ENCODE peak calls at places on chromosomes 11 and 22, in seven cellular contexts. One of them, this sample, is unnamed. For H3K9me3, the result is how much of the 10 kb centered on the place peaks cover.

GRCh38 chr11:46948378-46949131 is 12.0 kb downstream of the CSTPP1 start:
- DNase-seq in K562: no peak
- DNase-seq in SK-N-SH: peak
- DNase-seq in breast epithelium: no peak
- DNase-seq in HCT116: no peak
- DNase-seq in endothelial cell of umbilical vein: peak
- DNase-seq in transverse colon: peak
- DNase-seq in this sample: no peak

GRCh38 chr22:44538071-44538470 is 40.0 kb upstream of the RTL6 start:
- DNase-seq in endothelial cell of umbilical vein: no peak
- DNase-seq in breast epithelium: no peak
- DNase-seq in HCT116: no peak
- DNase-seq in transverse colon: no peak
- DNase-seq in SK-N-SH: no peak
- DNase-seq in K562: no peak
- DNase-seq in this sample: no peak

GRCh38 chr11:133833101-133833898 is 12.0 kb downstream of the SPATA19 start:
- DNase-seq in breast epithelium: peak
- DNase-seq in endothelial cell of umbilical vein: no peak
- DNase-seq in transverse colon: no peak
- DNase-seq in HCT116: no peak
- DNase-seq in K562: no peak
- DNase-seq in SK-N-SH: peak
- DNase-seq in this sample: no peak

GRCh38 chr11:126473269-126473668 is 117.8 kb downstream of the ST3GAL4 start:
- DNase-seq in K562: no peak
- DNase-seq in transverse colon: no peak
- DNase-seq in HCT116: no peak
- DNase-seq in endothelial cell of umbilical vein: no peak
- DNase-seq in SK-N-SH: no peak
- DNase-seq in breast epithelium: no peak
- DNase-seq in this sample: no peak

GRCh38 chr11:101583180-101584128 is at the start of gene TRPC6:
- DNase-seq in breast epithelium: peak
- DNase-seq in transverse colon: peak
- DNase-seq in endothelial cell of umbilical vein: no peak
- DNase-seq in K562: no peak
- DNase-seq in SK-N-SH: peak
- DNase-seq in HCT116: no peak
- DNase-seq in this sample: no peak

GRCh38 chr11:73978576-73979086 is 4.0 kb downstream of the UCP2 start:
- DNase-seq in K562: no peak
- DNase-seq in HCT116: no peak
- DNase-seq in SK-N-SH: no peak
- DNase-seq in breast epithelium: no peak
- DNase-seq in transverse colon: no peak
- DNase-seq in endothelial cell of umbilical vein: no peak
- DNase-seq in this sample: peak

GRCh38 chr22:20581503-20582170 is 74.2 kb downstream of the MED15 start:
- DNase-seq in transverse colon: no peak
- DNase-seq in endothelial cell of umbilical vein: no peak
- DNase-seq in SK-N-SH: no peak
- DNase-seq in breast epithelium: no peak
- DNase-seq in HCT116: no peak
- DNase-seq in K562: no peak
- DNase-seq in this sample: no peak

GRCh38 chr11:80083561-80083960 is 642.7 kb upstream of the TENM4 start:
- DNase-seq in K562: no peak
- DNase-seq in SK-N-SH: no peak
- DNase-seq in transverse colon: peak
- DNase-seq in HCT116: no peak
- DNase-seq in breast epithelium: no peak
- DNase-seq in endothelial cell of umbilical vein: no peak
- DNase-seq in this sample: no peak

GRCh38 chr11:58829736-58830135 is 14.8 kb downstream of the GLYATL2 start:
- DNase-seq in K562: no peak
- DNase-seq in SK-N-SH: no peak
- DNase-seq in transverse colon: no peak
- DNase-seq in breast epithelium: no peak
- DNase-seq in endothelial cell of umbilical vein: no peak
- DNase-seq in HCT116: no peak
- DNase-seq in this sample: no peak

GRCh38 chr11:61579398-61580291 is 1.2 kb downstream of the SYT7 start:
- DNase-seq in transverse colon: no peak
- DNase-seq in SK-N-SH: no peak
- DNase-seq in breast epithelium: no peak
- DNase-seq in HCT116: no peak
- DNase-seq in endothelial cell of umbilical vein: no peak
- DNase-seq in K562: no peak
- DNase-seq in this sample: no peak

GRCh38 chr11:61581931-61582330 is 1.1 kb upstream of the SYT7 start:
- DNase-seq in K562: no peak
- DNase-seq in breast epithelium: no peak
- DNase-seq in transverse colon: no peak
- DNase-seq in SK-N-SH: no peak
- DNase-seq in HCT116: no peak
- DNase-seq in endothelial cell of umbilical vein: no peak
- DNase-seq in this sample: no peak

GRCh38 chr11:61581030-61581928 is at the start of gene SYT7:
- DNase-seq in breast epithelium: peak
- DNase-seq in K562: peak
- DNase-seq in endothelial cell of umbilical vein: peak
- DNase-seq in transverse colon: peak
- DNase-seq in HCT116: peak
- DNase-seq in SK-N-SH: peak
- DNase-seq in this sample: no peak

GRCh38 chr11:61578819-61579218 is 2.1 kb downstream of the SYT7 start:
- DNase-seq in endothelial cell of umbilical vein: no peak
- DNase-seq in K562: no peak
- DNase-seq in breast epithelium: no peak
- DNase-seq in SK-N-SH: no peak
- DNase-seq in transverse colon: no peak
- DNase-seq in HCT116: no peak
- DNase-seq in this sample: no peak

DNA sequence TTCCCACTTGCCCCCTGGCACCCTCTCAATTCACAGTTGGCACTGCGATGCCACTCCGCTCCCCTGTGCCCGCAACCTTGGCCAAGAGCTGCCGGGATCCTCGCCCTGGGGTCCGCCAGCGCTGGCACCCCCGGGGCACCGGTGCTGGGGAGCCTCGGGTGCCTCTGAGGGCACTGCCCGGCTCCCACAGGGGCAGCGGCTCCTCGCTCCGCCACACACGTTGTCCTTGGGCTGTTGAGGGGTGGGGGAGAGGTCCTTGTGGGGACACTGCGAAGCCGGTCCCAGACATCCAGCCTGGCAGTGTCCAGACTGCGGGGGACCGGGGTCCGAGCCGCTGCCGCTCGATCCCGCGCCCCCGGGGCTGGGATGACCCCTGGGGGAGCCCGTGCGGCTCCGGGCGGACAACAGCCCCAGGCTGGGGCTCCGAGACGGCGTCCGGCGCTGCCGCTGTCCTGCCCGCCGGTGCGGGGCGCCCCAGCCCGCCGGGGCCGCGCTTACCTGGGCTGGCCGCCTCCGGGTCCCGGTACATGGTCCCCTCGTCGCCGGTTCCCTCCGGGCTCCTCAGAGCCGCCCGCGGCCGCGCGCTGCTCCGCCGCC is 486 bp downstream of the SYT7 start:
- DNase-seq in K562: peak
- DNase-seq in SK-N-SH: no peak
- DNase-seq in HCT116: no peak
- DNase-seq in endothelial cell of umbilical vein: no peak
- DNase-seq in breast epithelium: no peak
- DNase-seq in transverse colon: no peak
- DNase-seq in this sample: no peak
- TF ChIP-seq POLR2AphosphoS5 in K562: no peak
- TF ChIP-seq POLR2AphosphoS5 in SK-N-SH: no peak
- TF ChIP-seq POLR2AphosphoS5 in HCT116: no peak
- TF ChIP-seq POLR2AphosphoS5 in endothelial cell of umbilical vein: no peak
- TF ChIP-seq POLR2AphosphoS5 in breast epithelium: no peak
- TF ChIP-seq POLR2AphosphoS5 in transverse colon: no peak
- TF ChIP-seq POLR2AphosphoS5 in this sample: no peak

GRCh38 chr22:47472636-47473035 is 710.2 kb downstream of the TBC1D22A start:
- DNase-seq in HCT116: no peak
- DNase-seq in K562: no peak
- DNase-seq in breast epithelium: no peak
- DNase-seq in SK-N-SH: no peak
- DNase-seq in endothelial cell of umbilical vein: no peak
- DNase-seq in transverse colon: no peak
- DNase-seq in this sample: no peak
- H3K9me3 ChIP-seq in HCT116: under half
- H3K9me3 ChIP-seq in K562: under half
- H3K9me3 ChIP-seq in breast epithelium: under half
- H3K9me3 ChIP-seq in SK-N-SH: under half
- H3K9me3 ChIP-seq in endothelial cell of umbilical vein: under half
- H3K9me3 ChIP-seq in transverse colon: under half
- H3K9me3 ChIP-seq in this sample: under half

DNA sequence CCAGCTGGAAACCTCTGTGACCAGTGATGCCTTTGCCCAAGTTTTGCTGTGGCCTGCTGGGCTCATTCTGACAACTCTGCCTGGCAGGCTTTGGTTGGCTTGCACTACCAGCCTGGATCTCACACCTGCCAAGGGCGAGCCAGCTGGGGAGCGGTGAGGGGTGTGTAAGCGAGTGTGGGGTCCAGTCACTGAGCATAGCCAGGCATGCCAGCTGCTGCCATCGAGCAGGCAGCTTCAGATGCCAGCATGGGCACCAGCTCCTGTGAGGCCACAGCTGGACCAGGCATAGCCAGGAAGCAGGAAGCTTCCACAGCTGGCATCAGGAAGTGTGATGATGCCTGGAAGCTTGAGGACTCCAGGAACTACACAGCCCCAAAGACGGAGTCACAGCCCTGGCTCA is 1674.6 kb downstream of the LRRC4C start:
- DNase-seq in SK-N-SH: no peak
- DNase-seq in endothelial cell of umbilical vein: no peak
- DNase-seq in transverse colon: no peak
- DNase-seq in K562: no peak
- DNase-seq in breast epithelium: no peak
- DNase-seq in HCT116: no peak
- DNase-seq in this sample: no peak
- TF ChIP-seq POLR2AphosphoS5 in SK-N-SH: no peak
- TF ChIP-seq POLR2AphosphoS5 in endothelial cell of umbilical vein: no peak
- TF ChIP-seq POLR2AphosphoS5 in transverse colon: no peak
- TF ChIP-seq POLR2AphosphoS5 in K562: no peak
- TF ChIP-seq POLR2AphosphoS5 in breast epithelium: no peak
- TF ChIP-seq POLR2AphosphoS5 in HCT116: no peak
- TF ChIP-seq POLR2AphosphoS5 in this sample: no peak

GRCh38 chr11:17366491-17366890 is 14.9 kb downstream of the NCR3LG1 start:
- DNase-seq in breast epithelium: no peak
- DNase-seq in SK-N-SH: no peak
- DNase-seq in HCT116: no peak
- DNase-seq in transverse colon: no peak
- DNase-seq in K562: no peak
- DNase-seq in endothelial cell of umbilical vein: no peak
- DNase-seq in this sample: no peak

GRCh38 chr11:17368551-17368950 is 17.0 kb downstream of the NCR3LG1 start:
- DNase-seq in HCT116: no peak
- DNase-seq in breast epithelium: no peak
- DNase-seq in SK-N-SH: no peak
- DNase-seq in transverse colon: no peak
- DNase-seq in K562: no peak
- DNase-seq in endothelial cell of umbilical vein: no peak
- DNase-seq in this sample: no peak

GRCh38 chr11:17369094-17369493 is 17.5 kb downstream of the NCR3LG1 start:
- DNase-seq in K562: no peak
- DNase-seq in HCT116: no peak
- DNase-seq in endothelial cell of umbilical vein: no peak
- DNase-seq in SK-N-SH: no peak
- DNase-seq in breast epithelium: no peak
- DNase-seq in transverse colon: no peak
- DNase-seq in this sample: no peak

GRCh38 chr11:17371614-17372013 is 16.8 kb downstream of the KCNJ11 start:
- DNase-seq in breast epithelium: no peak
- DNase-seq in endothelial cell of umbilical vein: no peak
- DNase-seq in SK-N-SH: no peak
- DNase-seq in transverse colon: no peak
- DNase-seq in K562: peak
- DNase-seq in HCT116: peak
- DNase-seq in this sample: no peak

GRCh38 chr11:17369685-17370243 is 18.2 kb downstream of the NCR3LG1 start:
- DNase-seq in endothelial cell of umbilical vein: no peak
- DNase-seq in K562: no peak
- DNase-seq in transverse colon: no peak
- DNase-seq in HCT116: no peak
- DNase-seq in SK-N-SH: no peak
- DNase-seq in breast epithelium: no peak
- DNase-seq in this sample: no peak
- H3K9me3 ChIP-seq in endothelial cell of umbilical vein: under half
- H3K9me3 ChIP-seq in K562: under half
- H3K9me3 ChIP-seq in transverse colon: under half
- H3K9me3 ChIP-seq in HCT116: under half
- H3K9me3 ChIP-seq in SK-N-SH: under half
- H3K9me3 ChIP-seq in breast epithelium: half or more
- H3K9me3 ChIP-seq in this sample: under half

GRCh38 chr22:37175414-37176144 is 12.5 kb downstream of the C1QTNF6 start:
- DNase-seq in breast epithelium: no peak
- DNase-seq in transverse colon: no peak
- DNase-seq in K562: no peak
- DNase-seq in HCT116: no peak
- DNase-seq in SK-N-SH: peak
- DNase-seq in endothelial cell of umbilical vein: no peak
- DNase-seq in this sample: no peak
- TF ChIP-seq POLR2AphosphoS5 in breast epithelium: no peak
- TF ChIP-seq POLR2AphosphoS5 in transverse colon: no peak
- TF ChIP-seq POLR2AphosphoS5 in K562: no peak
- TF ChIP-seq POLR2AphosphoS5 in HCT116: no peak
- TF ChIP-seq POLR2AphosphoS5 in SK-N-SH: no peak
- TF ChIP-seq POLR2AphosphoS5 in endothelial cell of umbilical vein: no peak
- TF ChIP-seq POLR2AphosphoS5 in this sample: no peak

DNA sequence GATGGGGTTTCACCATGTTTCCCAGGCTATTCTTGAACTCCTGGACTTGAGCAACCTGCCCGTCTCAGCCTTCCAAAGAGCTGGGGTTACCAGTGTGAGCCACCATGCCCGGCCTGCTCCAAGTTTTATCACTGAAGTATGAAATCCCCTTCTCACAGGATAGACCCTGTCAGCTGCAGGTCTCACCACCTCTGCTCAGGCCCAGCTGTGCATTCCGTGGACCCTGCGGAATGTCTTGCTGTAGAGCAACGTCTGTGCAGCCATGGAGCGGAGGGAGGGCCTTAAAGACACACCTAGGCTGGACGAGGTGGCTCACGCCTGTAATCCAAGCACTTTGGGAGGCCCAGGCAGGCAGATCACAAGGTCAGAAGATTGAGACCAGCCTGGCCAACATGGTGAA is 625.4 kb downstream of the BRD1 start:
- DNase-seq in K562: no peak
- DNase-seq in HCT116: no peak
- DNase-seq in SK-N-SH: no peak
- DNase-seq in endothelial cell of umbilical vein: no peak
- DNase-seq in transverse colon: no peak
- DNase-seq in breast epithelium: no peak
- DNase-seq in this sample: no peak
- H3K9me3 ChIP-seq in K562: under half
- H3K9me3 ChIP-seq in HCT116: under half
- H3K9me3 ChIP-seq in SK-N-SH: under half
- H3K9me3 ChIP-seq in endothelial cell of umbilical vein: under half
- H3K9me3 ChIP-seq in transverse colon: under half
- H3K9me3 ChIP-seq in breast epithelium: under half
- H3K9me3 ChIP-seq in this sample: under half

GRCh38 chr11:12319734-12320387 is 57.5 kb upstream of the PARVA start:
- DNase-seq in endothelial cell of umbilical vein: no peak
- DNase-seq in breast epithelium: no peak
- DNase-seq in SK-N-SH: no peak
- DNase-seq in HCT116: no peak
- DNase-seq in transverse colon: no peak
- DNase-seq in K562: no peak
- DNase-seq in this sample: no peak
- TF ChIP-seq POLR2AphosphoS5 in endothelial cell of umbilical vein: no peak
- TF ChIP-seq POLR2AphosphoS5 in breast epithelium: no peak
- TF ChIP-seq POLR2AphosphoS5 in SK-N-SH: no peak
- TF ChIP-seq POLR2AphosphoS5 in HCT116: no peak
- TF ChIP-seq POLR2AphosphoS5 in transverse colon: no peak
- TF ChIP-seq POLR2AphosphoS5 in K562: no peak
- TF ChIP-seq POLR2AphosphoS5 in this sample: no peak

This sample was measured in vagina.